ENCODE peak calls at places on chromosomes 2 and 18, in five cellular contexts. B, R, O, G and E are unnamed samples.

GRCh38 chr2:9991829-9992273 is 40.4 kb downstream of the GRHL1 start:
- DNase-seq in R (no peak), B (no peak), G (peak; percentile 70), O (no peak), E (no peak)

GRCh38 chr2:186848873-186849578 is at the start of gene ZSWIM2:
- DNase-seq in O (peak; percentile 67), R (peak; percentile 70), B (peak; percentile 62), G (peak; percentile 87), E (peak; percentile 36)

GRCh38 chr2:224650815-224651439 is 65.2 kb downstream of the CCDC195 start:
- DNase-seq in G (no peak), B (no peak), R (peak; percentile 4), O (no peak), E (peak; percentile 69)

GRCh38 chr2:20611077-20611843 is 39.6 kb downstream of the HS1BP3 start:
- DNase-seq in B (peak; percentile 71), O (no peak), R (no peak), G (peak; percentile 82), E (no peak)

GRCh38 chr2:68200157-68200787 is 42.6 kb downstream of the PNO1 start:
- DNase-seq in B (no peak), O (no peak), R (no peak), G (no peak), E (no peak)

GRCh38 chr2:177617849-177618248 is 225.3 kb downstream of the AGPS start:
- DNase-seq in O (no peak), G (no peak), B (no peak), R (no peak), E (no peak)

GRCh38 chr18:35026407-35027061 is 14.7 kb upstream of the MAPRE2 start:
- DNase-seq in B (no peak), R (no peak), G (no peak), O (no peak), E (no peak)

GRCh38 chr2:112541315-112542122 is 746 bp upstream of the POLR1B start:
- DNase-seq in B (no peak), O (peak; percentile 39), G (peak; percentile 62), R (peak; percentile 64), E (peak; percentile 24)

GRCh38 chr2:58866040-58866439 is 624.9 kb upstream of the FANCL start:
- DNase-seq in R (no peak), O (peak; percentile 55), G (no peak), B (no peak), E (no peak)

GRCh38 chr2:152894051-152894450 is 175.6 kb downstream of the ARL6IP6 start:
- DNase-seq in G (no peak), B (no peak), R (no peak), O (no peak), E (no peak)

GRCh38 chr2:239132156-239132709 is 268.6 kb downstream of the HDAC4 start:
- DNase-seq in R (no peak), O (no peak), G (no peak), B (no peak), E (no peak)

GRCh38 chr2:173523497-173523896 is 168.8 kb downstream of the CDCA7 start:
- DNase-seq in B (no peak), O (no peak), G (no peak), R (no peak), E (no peak)

GRCh38 chr2:67877281-67877680 is 185.5 kb downstream of the C1D start:
- DNase-seq in G (no peak), O (no peak), B (no peak), R (no peak), E (no peak)

GRCh38 chr2:170464268-170464667 is 250.9 kb upstream of the SP5 start:
- DNase-seq in B (no peak), R (no peak), O (no peak), G (no peak), E (no peak)

GRCh38 chr2:170465241-170465640 is 249.9 kb upstream of the SP5 start:
- DNase-seq in R (no peak), B (no peak), O (no peak), G (no peak), E (no peak)

GRCh38 chr2:170462433-170463205 is 252.5 kb upstream of the SP5 start:
- DNase-seq in G (no peak), R (no peak), B (no peak), O (no peak), E (no peak)

GRCh38 chr2:170463206-170463537 is 252.0 kb upstream of the SP5 start:
- DNase-seq in B (no peak), R (no peak), G (no peak), O (no peak), E (no peak)

DNA sequence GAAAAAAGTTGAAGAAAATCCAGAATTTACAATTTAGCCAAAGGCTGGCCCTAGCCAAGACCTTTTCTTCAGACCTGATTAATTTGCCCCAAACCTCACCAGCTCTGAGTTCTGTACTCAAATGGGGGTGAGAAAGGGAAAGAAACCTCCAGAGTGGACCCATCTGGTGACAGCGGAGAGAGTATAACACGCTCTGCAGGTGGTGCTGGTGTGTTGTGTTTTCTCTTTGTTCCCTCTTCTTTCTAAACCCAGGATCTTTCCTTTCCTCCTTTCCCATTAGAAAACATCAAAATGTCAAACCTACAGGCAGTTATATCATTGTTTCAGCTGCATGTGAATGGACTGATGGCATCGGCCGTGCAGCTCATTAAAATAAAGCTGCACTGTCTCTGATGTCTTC is 253.3 kb upstream of the SP5 start:
- DNase-seq in B (no peak), O (no peak), G (no peak), R (no peak), E (no peak)
- TF ChIP-seq CTCF in B (no peak), O (no peak), G (no peak), R (no peak), E (peak; percentile 8)

GRCh38 chr2:157093666-157094065 is 163.8 kb upstream of the GALNT5 start:
- DNase-seq in R (no peak), G (no peak), O (no peak), B (no peak), E (no peak)
- TF ChIP-seq CTCF in R (peak; percentile 29), G (no peak), O (no peak), B (no peak), E (no peak)

DNA sequence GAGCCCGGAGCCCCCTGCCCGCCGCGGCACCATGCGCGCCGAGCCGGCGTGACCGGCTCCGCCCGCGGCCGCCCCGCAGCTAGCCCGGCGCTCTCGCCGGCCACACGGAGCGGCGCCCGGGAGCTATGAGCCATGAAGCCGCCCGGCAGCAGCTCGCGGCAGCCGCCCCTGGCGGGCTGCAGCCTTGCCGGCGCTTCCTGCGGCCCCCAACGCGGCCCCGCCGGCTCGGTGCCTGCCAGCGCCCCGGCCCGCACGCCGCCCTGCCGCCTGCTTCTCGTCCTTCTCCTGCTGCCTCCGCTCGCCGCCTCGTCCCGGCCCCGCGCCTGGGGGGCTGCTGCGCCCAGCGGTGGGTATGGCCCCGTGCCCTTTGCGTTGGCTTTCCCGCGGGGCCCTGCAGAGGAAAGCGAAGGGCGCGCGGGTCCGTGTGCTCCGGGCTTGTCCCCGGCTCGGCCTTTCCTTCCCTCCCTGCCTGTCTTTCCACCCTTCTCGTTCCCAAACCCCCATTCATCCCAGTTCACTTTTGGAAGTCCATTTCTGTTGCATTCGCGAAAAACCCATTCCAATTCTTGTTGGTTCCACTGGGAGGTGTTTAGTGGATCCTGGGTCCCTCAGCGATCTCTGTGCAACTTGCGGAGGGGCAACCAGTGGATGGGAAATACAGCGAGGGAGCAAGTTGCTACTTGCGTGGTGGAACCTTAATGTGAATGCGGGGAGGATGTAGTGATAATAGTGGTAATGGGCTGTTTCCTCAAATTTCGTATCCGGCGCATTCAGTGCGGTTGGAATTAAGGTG is 599 bp downstream of the ADAM23 start:
- DNase-seq in O (peak; percentile 66), G (no peak), R (peak; percentile 20), B (no peak), E (peak; percentile 73)
- TF ChIP-seq CTCF in O (no peak), G (no peak), R (no peak), B (no peak), E (no peak)

DNA sequence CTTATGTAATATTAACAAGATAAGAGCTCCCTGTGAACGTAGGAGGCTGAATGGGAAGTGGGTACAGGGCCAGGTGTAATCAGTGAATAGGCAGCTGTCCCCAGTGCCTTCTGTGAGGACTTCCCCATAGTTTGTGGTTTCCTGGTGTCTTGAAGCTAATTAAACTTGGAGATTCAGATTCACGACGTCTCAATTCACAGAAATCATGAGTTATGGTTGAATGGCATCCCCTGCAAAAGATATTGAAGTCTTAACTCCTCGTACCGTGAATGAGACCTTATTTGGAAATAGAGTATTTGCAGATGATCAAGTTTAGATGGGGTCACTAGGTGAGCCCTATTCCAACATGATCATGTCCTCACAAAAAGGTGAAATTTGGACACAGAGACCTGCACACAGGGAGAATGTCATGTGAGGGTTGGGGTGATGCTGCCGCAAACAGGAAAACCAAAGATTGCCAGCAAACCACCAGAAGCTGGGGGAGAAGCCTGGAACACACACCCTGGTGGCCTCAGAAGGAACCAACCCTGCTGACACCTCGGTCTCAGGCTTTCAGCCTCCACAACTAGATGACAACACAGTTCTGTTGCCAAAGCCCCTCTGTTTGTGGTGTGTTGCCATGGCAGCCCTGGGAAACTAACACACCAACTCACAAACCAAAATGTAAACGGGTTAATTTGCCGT is 13.2 kb downstream of the ARL4C start:
- DNase-seq in B (no peak), O (peak; percentile 42), R (no peak), G (no peak), E (no peak)
- TF ChIP-seq CTCF in B (no peak), O (peak; percentile 61), R (peak; percentile 34), G (peak; percentile 14), E (peak; percentile 35)

DNA sequence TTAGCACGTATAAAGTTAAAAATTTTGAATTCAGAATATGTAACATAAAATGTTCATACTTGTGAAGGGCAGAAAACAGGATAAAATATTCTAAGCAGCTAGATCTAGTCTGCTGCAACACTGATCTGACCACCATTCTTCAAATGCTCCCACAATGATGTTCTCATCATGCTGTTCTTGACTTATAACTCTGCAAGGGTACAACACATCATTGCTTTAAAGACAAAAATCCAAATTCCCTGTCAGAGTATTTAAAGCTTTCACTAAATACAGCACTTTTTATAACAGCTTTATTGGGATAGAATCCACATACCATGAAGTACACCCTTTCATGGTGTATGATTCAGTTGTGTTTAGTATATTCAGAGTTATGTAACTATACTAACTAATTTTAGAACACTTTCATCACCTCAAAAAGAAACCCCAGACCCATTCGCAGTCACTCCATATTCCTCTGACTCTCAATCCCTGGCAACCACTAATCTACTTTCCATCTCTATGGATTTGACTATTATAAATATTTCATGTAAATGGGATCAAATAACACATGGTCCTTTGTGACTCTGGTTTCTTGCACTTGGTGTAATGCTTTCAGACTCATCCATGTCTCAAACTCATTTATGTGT is 56.4 kb downstream of the MAP4K3 start:
- DNase-seq in R (no peak), G (no peak), O (no peak), B (no peak), E (no peak)
- TF ChIP-seq CTCF in R (no peak), G (no peak), O (no peak), B (no peak), E (no peak)

GRCh38 chr18:47247036-47247832 is 4.2 kb downstream of the SKOR2 start:
- DNase-seq in B (no peak), G (peak; percentile 2), R (peak; percentile 50), O (no peak), E (no peak)
- TF ChIP-seq CTCF in B (no peak), G (no peak), R (peak; percentile 70), O (no peak), E (no peak)